ENCODE peak calls at places on chromosome 9, in five cellular contexts. One of them, this sample, is unnamed. For H3K27me3, the result is how much of the 10 kb centered on the place peaks cover.

GRCh38 chr9:131733601-131734061 is 6.2 kb downstream of the RAPGEF1 start:
- DNase-seq in endothelial cell of umbilical vein: peak
- DNase-seq in tibial nerve: no peak
- DNase-seq in HCT116: no peak
- DNase-seq in adrenal gland: peak
- DNase-seq in this sample: peak

GRCh38 chr9:68577778-68578591 is 37.3 kb upstream of the TMEM252 start:
- DNase-seq in endothelial cell of umbilical vein: no peak
- DNase-seq in tibial nerve: no peak
- DNase-seq in HCT116: no peak
- DNase-seq in adrenal gland: peak
- DNase-seq in this sample: no peak

GRCh38 chr9:137034709-137035506 is 3.0 kb upstream of the FUT7 start:
- DNase-seq in adrenal gland: peak
- DNase-seq in tibial nerve: no peak
- DNase-seq in endothelial cell of umbilical vein: peak
- DNase-seq in HCT116: peak
- DNase-seq in this sample: peak

GRCh38 chr9:33289501-33289900 is 815 bp upstream of the NFX1 start:
- DNase-seq in tibial nerve: no peak
- DNase-seq in adrenal gland: peak
- DNase-seq in endothelial cell of umbilical vein: peak
- DNase-seq in HCT116: no peak
- DNase-seq in this sample: no peak

GRCh38 chr9:1173211-1173610 is 123.1 kb downstream of the DMRT2 start:
- DNase-seq in adrenal gland: no peak
- DNase-seq in HCT116: no peak
- DNase-seq in tibial nerve: no peak
- DNase-seq in endothelial cell of umbilical vein: no peak
- DNase-seq in this sample: no peak

GRCh38 chr9:116058421-116058820 is 95.2 kb upstream of the PAPPA start:
- DNase-seq in endothelial cell of umbilical vein: no peak
- DNase-seq in adrenal gland: no peak
- DNase-seq in HCT116: no peak
- DNase-seq in tibial nerve: no peak
- DNase-seq in this sample: no peak

GRCh38 chr9:19901586-19901985 is 112.7 kb upstream of the SLC24A2 start:
- DNase-seq in adrenal gland: no peak
- DNase-seq in tibial nerve: no peak
- DNase-seq in HCT116: no peak
- DNase-seq in endothelial cell of umbilical vein: no peak
- DNase-seq in this sample: no peak

GRCh38 chr9:112384219-112384618 is 4.3 kb downstream of the HSDL2 start:
- DNase-seq in adrenal gland: no peak
- DNase-seq in tibial nerve: no peak
- DNase-seq in HCT116: no peak
- DNase-seq in endothelial cell of umbilical vein: no peak
- DNase-seq in this sample: no peak

GRCh38 chr9:17725399-17726010 is 146.6 kb downstream of the SH3GL2 start:
- DNase-seq in HCT116: no peak
- DNase-seq in tibial nerve: no peak
- DNase-seq in endothelial cell of umbilical vein: no peak
- DNase-seq in adrenal gland: no peak
- DNase-seq in this sample: no peak

GRCh38 chr9:112048924-112049785 is 125.9 kb downstream of the SUSD1 start:
- DNase-seq in tibial nerve: no peak
- DNase-seq in adrenal gland: no peak
- DNase-seq in endothelial cell of umbilical vein: no peak
- DNase-seq in HCT116: no peak
- DNase-seq in this sample: no peak

GRCh38 chr9:106960238-106960637 is 97.3 kb downstream of the ZNF462 start:
- DNase-seq in tibial nerve: no peak
- DNase-seq in adrenal gland: no peak
- DNase-seq in HCT116: no peak
- DNase-seq in endothelial cell of umbilical vein: no peak
- DNase-seq in this sample: no peak

GRCh38 chr9:87864915-87865314 is 17.8 kb upstream of the SPATA31E1 start:
- DNase-seq in endothelial cell of umbilical vein: no peak
- DNase-seq in tibial nerve: no peak
- DNase-seq in HCT116: no peak
- DNase-seq in adrenal gland: peak
- DNase-seq in this sample: no peak

GRCh38 chr9:1871486-1872181 is 143.5 kb upstream of the SMARCA2 start:
- DNase-seq in HCT116: no peak
- DNase-seq in endothelial cell of umbilical vein: no peak
- DNase-seq in adrenal gland: no peak
- DNase-seq in tibial nerve: no peak
- DNase-seq in this sample: no peak

GRCh38 chr9:115411993-115412452 is 294.1 kb upstream of the TNC start:
- DNase-seq in HCT116: no peak
- DNase-seq in tibial nerve: no peak
- DNase-seq in adrenal gland: no peak
- DNase-seq in endothelial cell of umbilical vein: no peak
- DNase-seq in this sample: no peak

GRCh38 chr9:70861797-70862196 is 259.6 kb downstream of the TRPM3 start:
- DNase-seq in HCT116: no peak
- DNase-seq in adrenal gland: no peak
- DNase-seq in tibial nerve: no peak
- DNase-seq in endothelial cell of umbilical vein: no peak
- DNase-seq in this sample: no peak
- TF ChIP-seq POLR2A in HCT116: no peak
- TF ChIP-seq POLR2A in adrenal gland: no peak
- TF ChIP-seq POLR2A in tibial nerve: no peak
- TF ChIP-seq POLR2A in endothelial cell of umbilical vein: no peak
- TF ChIP-seq POLR2A in this sample: no peak

GRCh38 chr9:10238087-10238486 is 374.7 kb downstream of the PTPRD start:
- DNase-seq in endothelial cell of umbilical vein: no peak
- DNase-seq in tibial nerve: no peak
- DNase-seq in HCT116: no peak
- DNase-seq in adrenal gland: no peak
- DNase-seq in this sample: no peak
- H3K4me3 ChIP-seq in endothelial cell of umbilical vein: no peak
- H3K4me3 ChIP-seq in tibial nerve: no peak
- H3K4me3 ChIP-seq in HCT116: no peak
- H3K4me3 ChIP-seq in adrenal gland: no peak
- H3K4me3 ChIP-seq in this sample: no peak

GRCh38 chr9:81562221-81563019 is 126.9 kb downstream of the TLE1 start:
- DNase-seq in HCT116: peak
- DNase-seq in tibial nerve: no peak
- DNase-seq in adrenal gland: peak
- DNase-seq in endothelial cell of umbilical vein: peak
- DNase-seq in this sample: peak
- H3K27me3 ChIP-seq in HCT116: under half
- H3K27me3 ChIP-seq in tibial nerve: under half
- H3K27me3 ChIP-seq in adrenal gland: under half
- H3K27me3 ChIP-seq in endothelial cell of umbilical vein: under half
- H3K27me3 ChIP-seq in this sample: under half

DNA sequence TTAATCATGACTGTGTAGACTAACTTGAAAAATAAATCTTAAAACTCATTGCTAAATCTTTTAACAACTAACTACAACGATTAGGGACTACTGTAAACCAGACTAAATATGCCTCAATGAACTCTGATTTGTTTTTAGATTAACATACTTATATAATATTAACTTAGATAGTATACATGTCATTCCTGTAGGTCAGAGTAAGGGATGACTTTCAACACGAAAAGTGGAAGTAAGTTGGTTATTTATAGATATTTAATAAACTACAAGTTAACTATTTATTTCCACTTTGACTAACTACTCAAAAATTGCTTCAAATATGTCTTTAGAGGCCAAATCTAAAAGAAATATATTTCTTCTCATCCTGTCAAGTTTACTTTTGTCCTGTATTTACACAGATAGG is 795.6 kb downstream of the PTPRD start:
- DNase-seq in endothelial cell of umbilical vein: no peak
- DNase-seq in tibial nerve: no peak
- DNase-seq in adrenal gland: no peak
- DNase-seq in HCT116: no peak
- DNase-seq in this sample: no peak
- TF ChIP-seq POLR2A in endothelial cell of umbilical vein: no peak
- TF ChIP-seq POLR2A in tibial nerve: no peak
- TF ChIP-seq POLR2A in adrenal gland: no peak
- TF ChIP-seq POLR2A in HCT116: no peak
- TF ChIP-seq POLR2A in this sample: no peak

GRCh38 chr9:113807173-113808061 is 68.7 kb upstream of the ZNF618 start:
- DNase-seq in adrenal gland: peak
- DNase-seq in endothelial cell of umbilical vein: peak
- DNase-seq in HCT116: peak
- DNase-seq in tibial nerve: no peak
- DNase-seq in this sample: no peak
- H3K4me3 ChIP-seq in adrenal gland: no peak
- H3K4me3 ChIP-seq in endothelial cell of umbilical vein: no peak
- H3K4me3 ChIP-seq in HCT116: no peak
- H3K4me3 ChIP-seq in tibial nerve: no peak
- H3K4me3 ChIP-seq in this sample: peak

DNA sequence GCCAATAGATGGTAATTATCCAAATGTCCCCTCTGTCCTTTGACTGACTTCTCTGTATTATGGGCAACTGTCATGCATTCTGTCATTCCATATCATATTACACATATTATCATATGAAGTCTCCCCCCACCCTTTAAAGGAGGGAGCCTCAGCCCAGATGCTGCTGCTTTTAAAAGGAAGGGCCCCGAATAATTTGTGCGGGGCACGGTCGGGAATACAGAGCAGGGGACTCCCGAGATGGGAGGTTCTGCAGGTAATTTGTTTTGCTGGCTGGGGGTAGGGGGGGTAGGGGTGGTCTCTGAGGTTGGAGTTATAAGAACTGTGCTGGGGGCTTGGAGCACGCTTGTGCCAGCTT is 10.1 kb upstream of the LHX2 start:
- DNase-seq in HCT116: no peak
- DNase-seq in tibial nerve: no peak
- DNase-seq in endothelial cell of umbilical vein: no peak
- DNase-seq in adrenal gland: no peak
- DNase-seq in this sample: no peak
- H3K27me3 ChIP-seq in HCT116: half or more
- H3K27me3 ChIP-seq in tibial nerve: half or more
- H3K27me3 ChIP-seq in endothelial cell of umbilical vein: half or more
- H3K27me3 ChIP-seq in adrenal gland: half or more
- H3K27me3 ChIP-seq in this sample: half or more

GRCh38 chr9:130039504-130040147 is 3.4 kb downstream of the FNBP1 start:
- DNase-seq in adrenal gland: peak
- DNase-seq in tibial nerve: no peak
- DNase-seq in HCT116: no peak
- DNase-seq in endothelial cell of umbilical vein: no peak
- DNase-seq in this sample: no peak
- TF ChIP-seq POLR2A in adrenal gland: no peak
- TF ChIP-seq POLR2A in tibial nerve: no peak
- TF ChIP-seq POLR2A in HCT116: no peak
- TF ChIP-seq POLR2A in endothelial cell of umbilical vein: no peak
- TF ChIP-seq POLR2A in this sample: no peak

GRCh38 chr9:126834672-126835071 is 25.8 kb upstream of the ZBTB34 start:
- DNase-seq in adrenal gland: no peak
- DNase-seq in endothelial cell of umbilical vein: no peak
- DNase-seq in HCT116: no peak
- DNase-seq in tibial nerve: no peak
- DNase-seq in this sample: no peak
- H3K4me3 ChIP-seq in adrenal gland: no peak
- H3K4me3 ChIP-seq in endothelial cell of umbilical vein: no peak
- H3K4me3 ChIP-seq in HCT116: no peak
- H3K4me3 ChIP-seq in tibial nerve: no peak
- H3K4me3 ChIP-seq in this sample: no peak

DNA sequence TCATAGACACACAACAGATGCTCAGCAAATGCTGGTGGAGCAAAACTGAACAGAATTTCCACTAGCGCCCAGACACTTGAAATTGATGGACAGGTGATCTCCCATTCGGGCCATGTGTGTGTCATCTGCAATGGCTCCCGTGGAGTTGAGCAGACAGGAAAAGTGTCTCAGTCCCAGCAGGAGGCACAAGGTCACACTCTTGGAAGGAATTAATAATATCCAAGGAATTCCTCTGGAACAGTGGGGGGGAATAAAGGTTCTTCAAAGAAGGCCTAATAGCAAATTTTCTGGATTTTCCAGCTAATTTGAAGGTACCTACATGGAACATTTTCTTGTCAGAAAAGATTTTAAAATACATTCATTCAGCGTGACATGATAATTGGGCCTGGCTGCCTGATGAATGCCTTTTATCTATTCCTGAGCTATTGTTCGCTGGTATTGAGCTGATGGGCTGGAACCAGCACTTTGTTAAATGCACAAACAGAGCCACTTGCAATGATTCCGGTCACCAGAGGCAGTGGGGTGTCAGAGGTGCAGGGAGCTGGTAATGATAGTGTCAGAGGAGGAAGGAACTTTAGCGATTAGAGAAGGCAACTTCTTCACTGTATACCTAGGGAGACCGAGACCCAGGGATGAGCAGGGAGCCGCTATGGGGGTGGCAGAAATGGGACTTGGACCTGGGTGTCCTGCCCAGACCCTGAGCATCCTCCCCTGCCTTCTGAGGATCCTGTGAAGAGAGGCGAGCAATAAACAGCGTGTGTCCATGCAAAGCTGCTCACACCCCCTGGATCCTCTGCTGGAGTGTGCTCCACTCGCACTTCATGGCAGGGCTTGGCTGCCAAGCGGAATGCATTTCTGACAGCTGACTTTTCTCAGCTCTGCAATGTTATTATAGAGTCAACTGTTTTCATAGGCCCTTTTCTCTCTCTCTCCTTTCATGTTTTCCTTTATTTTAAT is 31.3 kb upstream of the ALDH1B1 start:
- DNase-seq in adrenal gland: no peak
- DNase-seq in HCT116: no peak
- DNase-seq in tibial nerve: no peak
- DNase-seq in endothelial cell of umbilical vein: no peak
- DNase-seq in this sample: no peak
- H3K27me3 ChIP-seq in adrenal gland: under half
- H3K27me3 ChIP-seq in HCT116: under half
- H3K27me3 ChIP-seq in tibial nerve: under half
- H3K27me3 ChIP-seq in endothelial cell of umbilical vein: under half
- H3K27me3 ChIP-seq in this sample: under half